ENCODE peak calls at places on chromosomes 4 and X, in nine cellular contexts. B is HCT116, F is A549, A is breast epithelium, K is GM12892, U is heart left ventricle, O is IMR-90, M is body of pancreas, E is lower leg skin. I is an unnamed sample.

GRCh38 chr4:101205878-101206277 is 141.4 kb downstream of the PPP3CA start:
- DNase-seq in A (no peak), O (peak), F (no peak), U (no peak), B (no peak), K (no peak), E (no peak), M (no peak), I (no peak)

GRCh38 chr4:126404549-126404948 is 1089.8 kb downstream of the FAT4 start:
- DNase-seq in O (peak), F (no peak), A (no peak), E (no peak), B (no peak), K (no peak), M (no peak), U (no peak), I (no peak)

GRCh38 chr4:54218736-54219135 is 10.4 kb upstream of the PDGFRA start:
- DNase-seq in K (no peak), A (no peak), E (no peak), F (no peak), B (no peak), O (no peak), M (no peak), U (no peak), I (no peak)

GRCh38 chrX:87299563-87300160 is 217.9 kb upstream of the KLHL4 start:
- DNase-seq in B (no peak), U (no peak), E (no peak), M (no peak), O (peak), F (no peak), K (no peak), A (no peak), I (no peak)

GRCh38 chr4:159446266-159446976 is 343.5 kb downstream of the RAPGEF2 start:
- DNase-seq in A (no peak), E (no peak), B (peak), U (peak), O (peak), F (peak), M (peak), K (peak), I (no peak)

GRCh38 chr4:98584265-98584664 is 74.1 kb downstream of the TSPAN5 start:
- DNase-seq in U (no peak), F (no peak), B (no peak), K (no peak), E (no peak), A (no peak), O (peak), M (no peak), I (no peak)

GRCh38 chr4:184778325-184778724 is 44.4 kb upstream of the CENPU start:
- DNase-seq in U (no peak), M (no peak), B (no peak), F (no peak), O (no peak), E (no peak), K (no peak), A (no peak), I (no peak)

GRCh38 chr4:183154701-183155391 is 55.8 kb downstream of the WWC2 start:
- DNase-seq in M (no peak), O (peak), K (no peak), U (peak), E (no peak), F (no peak), A (no peak), B (no peak), I (no peak)

GRCh38 chrX:134676440-134676839 is 18.2 kb upstream of the PLAC1 start:
- DNase-seq in A (no peak), O (peak), K (no peak), F (peak), E (no peak), M (no peak), B (no peak), U (no peak), I (peak)

GRCh38 chr4:185031611-185032010 is 13.3 kb downstream of the HELT start:
- DNase-seq in U (no peak), M (no peak), B (no peak), E (no peak), A (no peak), O (no peak), K (no peak), F (no peak), I (no peak)

DNA sequence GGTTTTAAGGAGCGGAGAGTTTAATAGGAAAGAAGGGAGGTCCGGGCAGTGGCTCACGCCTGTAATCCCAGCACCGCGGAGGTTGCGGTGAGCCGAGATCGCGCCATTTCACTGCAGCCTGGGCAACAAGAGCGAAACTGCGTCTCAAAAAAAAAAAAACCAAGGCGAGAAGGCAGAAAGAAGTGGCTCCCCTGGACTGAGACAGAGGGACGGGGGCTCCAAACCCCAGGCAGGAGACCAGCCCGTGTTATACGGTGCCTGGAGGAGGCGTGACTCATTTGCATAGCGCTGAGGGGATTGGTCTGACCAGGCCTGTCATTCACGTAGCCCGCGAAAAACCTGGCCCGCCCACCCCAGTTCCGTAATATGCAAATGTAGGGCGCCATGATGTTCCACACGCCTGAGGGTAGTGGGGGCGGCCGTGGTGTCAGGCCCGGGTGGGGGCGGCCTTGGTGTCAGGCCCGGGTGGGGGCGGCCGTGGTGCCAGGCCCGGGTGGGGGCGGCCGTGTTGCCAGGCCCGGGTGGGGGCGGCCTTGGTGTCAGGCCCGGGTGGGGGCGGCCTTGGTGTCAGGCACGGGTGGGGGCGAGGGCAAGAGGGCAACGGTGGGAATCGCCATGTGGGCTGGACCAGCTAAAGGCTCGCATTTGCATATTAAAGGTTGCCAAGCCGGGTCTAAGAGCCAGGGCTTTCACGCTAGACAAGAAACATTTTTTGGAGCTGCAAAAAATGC is 2.1 kb downstream of the PLCXD1 start:
- DNase-seq in O (peak), E (peak), F (peak), U (peak), K (peak), M (peak), B (peak), A (peak), I (peak)
- TF ChIP-seq POLR2A in O (peak), E (no peak), F (peak), U (no peak), K (peak), M (peak), B (no peak), A (no peak), I (peak)

GRCh38 chrX:153957224-153957623 is 12.8 kb upstream of the RENBP start:
- DNase-seq in B (no peak), U (peak), O (no peak), K (no peak), M (no peak), E (no peak), A (no peak), F (no peak), I (no peak)

GRCh38 chrX:153954618-153955450 is 10.4 kb upstream of the RENBP start:
- DNase-seq in B (no peak), K (no peak), A (no peak), U (no peak), O (no peak), M (no peak), F (no peak), E (no peak), I (no peak)

GRCh38 chrX:153955451-153955732 is 10.9 kb upstream of the RENBP start:
- DNase-seq in M (no peak), U (no peak), F (no peak), K (no peak), E (no peak), O (no peak), A (no peak), B (no peak), I (no peak)

GRCh38 chrX:153953892-153954617 is 9.6 kb upstream of the RENBP start:
- DNase-seq in K (no peak), U (no peak), B (no peak), A (no peak), M (no peak), F (no peak), E (no peak), O (no peak), I (no peak)

DNA sequence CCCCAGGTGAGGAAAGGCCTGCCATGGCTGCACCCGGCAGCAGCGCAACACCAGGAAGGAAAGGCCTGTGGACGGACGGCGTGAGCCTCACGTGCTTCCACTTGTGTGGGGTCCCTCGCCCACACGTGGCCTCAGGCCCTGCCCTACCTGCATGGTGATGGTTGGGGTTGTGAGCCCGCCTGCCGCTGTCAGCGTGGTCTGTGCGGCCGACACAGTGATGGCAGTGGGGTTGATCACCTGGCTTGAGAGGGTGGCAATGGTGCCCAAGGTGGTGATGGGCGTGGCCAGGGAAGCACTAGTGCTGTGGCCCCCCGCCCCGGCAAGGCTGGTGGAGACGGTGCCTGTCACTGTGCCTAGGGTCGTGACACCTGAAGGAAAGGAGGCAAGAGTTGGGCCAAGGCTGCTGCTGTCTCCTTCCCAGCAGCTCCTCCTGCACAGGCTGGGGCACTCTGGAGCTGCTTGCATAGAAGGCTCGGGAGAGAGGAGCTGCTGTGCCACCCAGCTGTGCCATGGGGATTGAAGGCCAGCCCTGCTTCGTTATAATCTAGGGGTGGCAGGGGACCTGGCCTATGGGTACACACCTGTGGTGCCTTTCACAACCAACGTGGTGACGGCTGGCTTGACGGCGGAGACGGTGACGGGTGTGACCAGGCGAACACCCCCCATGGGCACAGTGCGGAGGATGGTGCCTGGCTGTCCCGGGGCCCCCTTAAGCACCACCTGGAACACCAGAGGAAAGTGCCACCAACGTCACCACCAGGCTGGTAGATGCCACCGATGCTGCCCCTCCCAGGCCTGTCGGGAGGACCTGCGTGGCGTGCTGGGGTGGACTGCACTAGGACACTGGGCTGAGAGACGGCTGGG is 11.8 kb upstream of the RENBP start:
- DNase-seq in A (no peak), U (peak), K (no peak), B (no peak), O (no peak), E (no peak), M (no peak), F (no peak), I (no peak)
- TF ChIP-seq POLR2A in A (no peak), U (no peak), K (peak), B (no peak), O (no peak), E (no peak), M (no peak), F (no peak), I (no peak)

GRCh38 chrX:107118322-107119147 is at the start of gene RBM41:
- DNase-seq in M (peak), E (peak), A (peak), O (peak), K (peak), U (peak), B (peak), F (peak), I (peak)
- TF ChIP-seq POLR2A in M (peak), E (no peak), A (no peak), O (no peak), K (peak), U (no peak), B (no peak), F (peak), I (no peak)

DNA sequence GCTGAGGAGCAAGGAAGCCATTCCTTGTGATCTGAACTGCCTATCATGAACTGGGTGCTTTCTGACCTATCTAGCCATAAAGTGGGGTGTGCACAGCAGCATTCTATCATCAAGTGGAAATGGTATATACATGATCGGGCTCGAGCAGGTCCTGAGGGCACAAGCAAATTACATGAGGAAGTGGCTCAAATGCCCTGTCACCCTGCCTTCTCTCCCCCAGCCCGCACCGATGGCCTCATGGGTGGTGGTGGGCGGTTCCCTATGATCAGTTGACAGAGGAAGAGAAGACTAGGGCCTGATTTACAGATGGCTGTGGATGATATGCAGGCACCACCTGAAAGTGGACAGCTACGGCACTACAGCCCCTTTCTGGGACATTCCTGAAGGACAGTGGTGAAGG is 46.3 kb upstream of the BCLAF3 start:
- DNase-seq in B (no peak), M (no peak), E (no peak), U (no peak), K (no peak), O (no peak), A (no peak), F (no peak), I (no peak)
- TF ChIP-seq POLR2A in B (no peak), M (no peak), E (no peak), U (no peak), K (no peak), O (no peak), A (no peak), F (no peak), I (no peak)

GRCh38 chr4:4784379-4784778 is 75.1 kb upstream of the MSX1 start:
- DNase-seq in U (no peak), B (no peak), A (no peak), O (no peak), M (no peak), E (peak), F (no peak), K (no peak), I (no peak)

GRCh38 chr4:4783847-4784246 is 75.6 kb upstream of the MSX1 start:
- DNase-seq in F (no peak), B (no peak), K (no peak), O (no peak), M (no peak), U (no peak), A (no peak), E (peak), I (no peak)

GRCh38 chr4:4780634-4781287 is 78.7 kb upstream of the MSX1 start:
- DNase-seq in U (no peak), K (no peak), E (peak), M (no peak), O (peak), A (no peak), B (no peak), F (no peak), I (no peak)

GRCh38 chr4:4781936-4782754 is 77.3 kb upstream of the MSX1 start:
- DNase-seq in K (no peak), E (peak), U (no peak), A (no peak), O (peak), M (no peak), F (no peak), B (no peak), I (no peak)

GRCh38 chr4:4782969-4783368 is 76.5 kb upstream of the MSX1 start:
- DNase-seq in E (peak), F (no peak), O (peak), U (no peak), M (no peak), A (no peak), B (no peak), K (no peak), I (no peak)
- TF ChIP-seq POLR2A in E (no peak), F (no peak), O (no peak), U (no peak), M (no peak), A (no peak), B (no peak), K (no peak), I (no peak)

I was measured in H54.